ENCODE peak calls at places on chromosome 6, in seven cellular contexts. E is left ventricle myocardium inferior, X is OCI-LY7, T is esophagus squamous epithelium, L is heart right ventricle, B is fibroblast of the aortic adventitia, M is BJ. P is an unnamed sample.

GRCh38 chr6:144217264-144217663 is 66.9 kb downstream of the STX11 start:
- DNase-seq in E (no peak), X (no peak), T (no peak), L (no peak), B (peak), M (no peak), P (peak)

GRCh38 chr6:31734703-31735500 is 1.4 kb downstream of the CLIC1 start:
- DNase-seq in E (peak), X (peak), T (no peak), L (peak), B (peak), M (no peak), P (peak)

GRCh38 chr6:44126320-44127149 is 717 bp downstream of the MRPL14 start:
- DNase-seq in E (peak), X (peak), T (no peak), L (peak), B (peak), M (no peak), P (peak)

GRCh38 chr6:154754152-154754551 is 20.9 kb downstream of the SCAF8 start:
- DNase-seq in E (no peak), X (no peak), T (no peak), L (no peak), B (peak), M (no peak), P (no peak)

GRCh38 chr6:25519856-25520255 is 132.2 kb upstream of the SCGN start:
- DNase-seq in E (no peak), X (no peak), T (no peak), L (no peak), B (no peak), M (no peak), P (no peak)

GRCh38 chr6:24274441-24275083 is 83.3 kb downstream of the DCDC2 start:
- DNase-seq in E (no peak), X (peak), T (no peak), L (no peak), B (peak), M (no peak), P (no peak)

GRCh38 chr6:121451250-121451649 is 15.8 kb downstream of the GJA1 start:
- DNase-seq in E (no peak), X (no peak), T (no peak), L (no peak), B (no peak), M (no peak), P (no peak)

GRCh38 chr6:134584809-134585528 is 267.1 kb upstream of the SGK1 start:
- DNase-seq in E (no peak), X (no peak), T (no peak), L (no peak), B (peak), M (no peak), P (no peak)

GRCh38 chr6:170144952-170145587 is 145.8 kb downstream of the DLL1 start:
- DNase-seq in E (no peak), X (no peak), T (no peak), L (no peak), B (no peak), M (no peak), P (no peak)

GRCh38 chr6:1336246-1336843 is 24.4 kb downstream of the FOXQ1 start:
- DNase-seq in E (no peak), X (no peak), T (no peak), L (no peak), B (no peak), M (no peak), P (no peak)

GRCh38 chr6:53975966-53976610 is 135.2 kb upstream of the MLIP start:
- DNase-seq in E (no peak), X (no peak), T (no peak), L (no peak), B (peak), M (no peak), P (no peak)

DNA sequence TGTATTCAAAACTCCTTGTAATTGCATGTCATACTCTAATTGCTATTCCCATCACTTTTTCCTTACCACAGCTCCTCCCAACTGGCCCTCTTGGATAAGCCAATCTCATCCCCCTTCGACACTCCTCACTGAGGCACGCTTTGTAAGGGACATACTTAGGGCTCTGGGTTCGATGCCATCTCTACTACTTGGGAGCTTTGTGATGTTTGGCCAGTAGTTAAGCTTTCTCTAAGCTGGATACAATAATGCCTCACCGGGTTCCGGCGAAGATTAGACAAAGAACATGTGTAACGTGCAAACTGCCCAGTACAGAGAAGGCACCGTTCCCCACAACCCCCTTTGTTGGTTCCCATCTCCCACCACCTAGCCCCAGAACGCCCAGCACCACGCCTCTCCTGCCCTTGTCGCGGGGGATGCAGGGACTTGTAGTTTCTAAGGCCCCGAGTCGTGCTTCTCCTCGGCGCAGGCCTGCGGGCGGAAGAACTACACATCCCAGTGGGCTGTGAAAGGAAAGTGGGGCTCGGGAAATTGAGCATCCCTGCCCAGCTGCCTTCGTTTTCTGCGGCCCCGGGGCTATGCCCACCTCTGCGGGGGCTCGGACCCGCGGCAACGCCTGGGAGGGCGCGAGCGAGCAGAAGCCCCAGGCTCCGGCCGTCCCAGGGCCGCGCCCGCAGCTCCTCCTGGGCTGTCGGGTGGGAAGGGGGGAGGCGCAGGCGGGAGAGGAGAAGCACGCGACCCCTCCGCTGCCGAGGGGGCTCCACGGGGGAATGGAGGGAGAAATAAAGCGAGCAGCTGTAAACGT is 1.1 kb upstream of the ZDHHC14 start:
- DNase-seq in E (peak), X (peak), T (peak), L (peak), B (peak), M (peak), P (peak)
- H3K4me3 ChIP-seq in E (peak), X (peak), T (peak), L (peak), B (peak), M (peak), P (peak)

GRCh38 chr6:11459002-11459658 is 78.4 kb upstream of the TMEM170B start:
- DNase-seq in E (no peak), X (peak), T (no peak), L (no peak), B (no peak), M (no peak), P (no peak)

GRCh38 chr6:11458509-11458908 is 79.0 kb upstream of the TMEM170B start:
- DNase-seq in E (no peak), X (no peak), T (no peak), L (no peak), B (no peak), M (no peak), P (no peak)

GRCh38 chr6:11460001-11460668 is 77.4 kb upstream of the TMEM170B start:
- DNase-seq in E (no peak), X (peak), T (no peak), L (no peak), B (peak), M (no peak), P (no peak)

GRCh38 chr6:11462742-11463414 is 74.7 kb upstream of the TMEM170B start:
- DNase-seq in E (no peak), X (no peak), T (no peak), L (no peak), B (no peak), M (no peak), P (no peak)

GRCh38 chr6:11460837-11461661 is 76.5 kb upstream of the TMEM170B start:
- DNase-seq in E (no peak), X (peak), T (no peak), L (no peak), B (no peak), M (peak), P (no peak)
- H3K4me3 ChIP-seq in E (no peak), X (peak), T (no peak), L (no peak), B (no peak), M (no peak), P (no peak)

GRCh38 chr6:160911949-160912348 is 79.6 kb upstream of the MAP3K4 start:
- DNase-seq in E (no peak), X (no peak), T (no peak), L (no peak), B (no peak), M (no peak), P (no peak)
- H3K4me3 ChIP-seq in E (no peak), X (no peak), T (no peak), L (no peak), B (no peak), M (no peak), P (no peak)

DNA sequence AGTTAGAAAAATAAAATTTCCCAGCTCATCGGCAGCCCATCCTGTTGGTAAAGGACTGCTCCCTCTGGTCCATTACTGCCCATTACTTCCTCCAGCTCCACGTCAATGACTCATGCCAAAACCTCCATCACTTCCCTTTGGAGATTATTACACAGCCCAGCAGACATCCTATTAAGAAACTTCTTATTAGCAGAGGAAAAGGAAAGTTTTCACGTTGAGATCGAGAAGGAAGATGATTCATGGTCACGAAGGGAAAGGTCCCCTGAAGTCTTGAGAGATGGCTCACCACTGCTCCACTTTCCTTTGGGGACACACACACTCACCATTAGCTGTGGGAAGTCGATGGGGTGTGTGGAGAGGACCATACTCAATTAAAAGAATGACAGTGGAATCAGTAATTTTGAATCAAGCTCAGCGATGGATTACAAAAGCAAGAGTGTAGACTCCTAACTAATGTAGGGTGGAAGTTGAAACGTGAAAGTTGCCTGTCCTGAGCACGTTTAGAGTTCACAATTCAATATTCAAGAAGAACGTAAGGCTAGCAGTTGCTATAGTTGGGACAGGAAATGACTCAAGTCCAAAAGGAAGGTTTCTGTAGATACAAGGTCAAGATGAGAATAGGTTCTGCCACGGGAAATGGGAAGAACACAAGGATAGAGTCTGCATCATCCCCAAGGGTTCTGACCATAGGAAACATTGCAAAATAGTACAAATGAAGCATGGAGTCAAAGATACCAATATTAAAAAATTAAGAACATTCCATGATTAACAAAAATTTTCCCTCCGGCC is 21.6 kb downstream of the SASH1 start:
- DNase-seq in E (no peak), X (no peak), T (no peak), L (peak), B (peak), M (peak), P (peak)
- H3K4me3 ChIP-seq in E (peak), X (no peak), T (no peak), L (no peak), B (no peak), M (no peak), P (no peak)

GRCh38 chr6:4871825-4872224 is 95.6 kb downstream of the CDYL start:
- DNase-seq in E (no peak), X (no peak), T (no peak), L (no peak), B (no peak), M (no peak), P (no peak)
- H3K4me3 ChIP-seq in E (no peak), X (peak), T (no peak), L (no peak), B (no peak), M (no peak), P (no peak)

GRCh38 chr6:129683606-129684322 is 26.2 kb downstream of the ARHGAP18 start:
- DNase-seq in E (peak), X (peak), T (peak), L (peak), B (peak), M (peak), P (peak)
- H3K4me3 ChIP-seq in E (no peak), X (peak), T (no peak), L (no peak), B (no peak), M (no peak), P (no peak)